ENCODE peak calls at places on chromosomes 4 and X, in seven cellular contexts. H, Y, T, M, B, E and A are unnamed samples.

GRCh38 chr4:139175647-139176298 is 1.2 kb downstream of the ELF2 start:
- DNase-seq in T (no peak), M (no peak), E (no peak), Y (no peak), B (no peak), H (no peak), A (no peak)

GRCh38 chr4:138789796-138790195 is 225.8 kb upstream of the NOCT start:
- DNase-seq in E (no peak), H (no peak), M (no peak), T (no peak), Y (no peak), B (no peak), A (no peak)

GRCh38 chrX:54825716-54826428 is 18.3 kb downstream of the MAGED2 start:
- DNase-seq in T (no peak), Y (no peak), H (no peak), M (peak; percentile 5), B (no peak), E (no peak), A (no peak)

GRCh38 chr4:95255396-95256107 is 293.2 kb downstream of the UNC5C start:
- DNase-seq in T (peak; percentile 18), H (no peak), Y (no peak), M (no peak), B (no peak), E (peak; percentile 33), A (no peak)

GRCh38 chr4:168415911-168416310 is 64.4 kb downstream of the DDX60L start:
- DNase-seq in H (no peak), Y (no peak), E (no peak), B (no peak), T (no peak), M (no peak), A (no peak)

GRCh38 chrX:140913802-140914501 is 88.4 kb upstream of the SPANXB1 start:
- DNase-seq in H (no peak), E (no peak), B (no peak), M (no peak), T (no peak), Y (no peak), A (no peak)

GRCh38 chrX:107744868-107745267 is 30.7 kb downstream of the TSC22D3 start:
- DNase-seq in B (no peak), M (no peak), T (no peak), E (no peak), Y (no peak), H (no peak), A (no peak)

GRCh38 chr4:104752337-104752736 is 257.6 kb upstream of the CXXC4 start:
- DNase-seq in Y (no peak), B (no peak), T (no peak), E (no peak), H (no peak), M (no peak), A (no peak)

GRCh38 chr4:22237846-22238513 is 277.9 kb downstream of the ADGRA3 start:
- DNase-seq in M (no peak), T (no peak), Y (no peak), B (peak; percentile 48), H (no peak), E (no peak), A (no peak)

GRCh38 chrX:110418220-110418856 is 59.7 kb downstream of the RTL9 start:
- DNase-seq in M (peak; percentile 49), Y (peak; percentile 38), B (no peak), H (peak; percentile 32), T (peak; percentile 6), E (peak; percentile 40), A (peak; percentile 43)

GRCh38 chrX:50081282-50081955 is 119.4 kb downstream of the AKAP4 start:
- DNase-seq in M (peak; percentile 37), H (peak; percentile 54), E (no peak), B (peak; percentile 51), T (no peak), Y (no peak), A (peak; percentile 15)

GRCh38 chr4:6688879-6689505 is 4.7 kb upstream of the S100P start:
- DNase-seq in T (peak; percentile 48), H (peak; percentile 76), B (no peak), Y (no peak), M (peak; percentile 82), E (peak; percentile 73), A (peak; percentile 49)

GRCh38 chrX:145910017-145910416 is 92.4 kb downstream of the SLITRK2 start:
- DNase-seq in E (no peak), M (no peak), B (no peak), T (no peak), Y (no peak), H (no peak), A (no peak)

DNA sequence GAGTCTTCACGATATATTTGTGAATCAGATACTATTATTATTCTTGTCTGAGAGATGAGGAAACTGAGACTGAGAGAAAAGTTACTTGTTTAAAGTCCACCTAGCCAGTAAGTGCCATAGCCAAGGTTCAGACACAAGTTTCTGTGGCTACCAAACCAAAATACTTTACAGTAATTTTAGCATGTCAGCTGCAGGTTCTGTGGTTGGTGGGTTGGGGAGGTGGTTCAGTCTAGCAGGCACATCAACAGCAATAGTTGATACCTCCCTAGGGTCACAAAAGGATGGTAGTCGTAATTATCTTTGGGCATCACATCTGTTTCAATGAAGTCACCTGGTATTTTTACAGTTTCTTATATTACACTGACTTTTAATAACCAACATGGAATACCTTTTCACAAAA is 35.6 kb upstream of the EDA2R start:
- DNase-seq in H (no peak), M (no peak), Y (no peak), B (no peak), T (no peak), E (no peak), A (no peak)
- H3K9me3 ChIP-seq in H (no peaks in the 10 kb centered on the region), M (no peaks in the 10 kb centered on the region), Y (no peaks in the 10 kb centered on the region), B (no peaks in the 10 kb centered on the region), T (no peaks in the 10 kb centered on the region), E (no peaks in the 10 kb centered on the region), A (no peaks in the 10 kb centered on the region)

DNA sequence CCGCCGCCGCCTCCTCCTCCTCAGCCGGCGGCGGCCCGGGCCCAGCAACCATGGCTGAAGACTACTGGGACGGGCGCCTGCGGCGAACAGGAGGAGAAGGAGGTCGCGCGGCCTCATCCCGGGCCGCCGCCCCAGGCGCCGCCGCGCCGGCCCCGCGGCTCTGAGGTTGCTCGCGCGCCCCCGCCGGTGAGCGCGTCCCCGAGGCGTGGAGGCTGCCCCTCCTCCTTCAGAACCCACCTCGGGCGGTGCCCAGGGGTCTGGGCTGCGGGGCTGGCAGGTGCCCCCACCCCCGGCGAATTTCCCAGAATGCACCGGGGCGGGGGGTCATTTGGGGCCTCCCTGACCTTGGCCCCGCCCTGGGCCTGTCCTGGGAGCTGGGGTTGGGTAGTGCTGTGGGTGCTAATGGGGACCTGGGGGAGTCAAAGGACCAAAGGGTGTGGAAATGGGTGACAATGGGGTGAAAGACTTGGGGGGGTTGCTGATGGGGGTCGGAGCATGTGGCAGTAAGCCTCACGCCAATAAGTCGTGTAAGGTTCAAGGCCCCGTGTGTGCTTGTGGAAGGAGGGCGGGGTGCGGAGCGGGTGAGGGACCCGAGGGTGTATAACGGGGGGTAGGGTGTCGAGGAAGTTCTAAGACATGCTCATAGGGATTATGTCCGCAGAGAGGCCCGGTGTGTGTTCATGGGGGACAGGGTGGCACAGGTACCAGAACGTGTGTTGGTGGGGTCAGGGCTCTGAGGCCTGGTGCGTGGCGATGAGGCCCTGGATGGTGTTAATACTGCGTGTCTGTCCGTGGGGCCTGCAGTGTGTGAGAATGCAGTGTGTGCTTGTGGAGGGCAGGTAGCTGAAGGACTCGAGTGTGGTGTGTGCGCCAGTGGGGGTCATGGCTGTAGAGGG is 687 bp downstream of the CDK16 start:
- DNase-seq in E (peak; percentile 72), T (no peak), B (peak; percentile 61), H (no peak), M (peak; percentile 29), Y (peak; percentile 49), A (peak; percentile 33)
- TF ChIP-seq POLR2A in E (no peak), T (no peak), B (peak; percentile 39), H (no peak), M (no peak), Y (no peak), A (no peak)

GRCh38 chr4:83852085-83852451 is 316.2 kb downstream of the GPAT3 start:
- DNase-seq in T (no peak), E (no peak), M (peak; percentile 54), B (no peak), Y (no peak), H (no peak), A (no peak)
- H3K9me3 ChIP-seq in T (no peaks in the 10 kb centered on the region), E (no peaks in the 10 kb centered on the region), M (no peaks in the 10 kb centered on the region), B (no peaks in the 10 kb centered on the region), Y (no peaks in the 10 kb centered on the region), H (no peaks in the 10 kb centered on the region), A (no peaks in the 10 kb centered on the region)

GRCh38 chrX:11267311-11267910 is 25.8 kb upstream of the AMELX start:
- DNase-seq in E (no peak), M (peak; percentile 12), T (no peak), B (no peak), H (no peak), Y (no peak), A (no peak)
- TF ChIP-seq POLR2A in E (no peak), M (no peak), T (no peak), B (no peak), H (no peak), Y (no peak), A (no peak)

DNA sequence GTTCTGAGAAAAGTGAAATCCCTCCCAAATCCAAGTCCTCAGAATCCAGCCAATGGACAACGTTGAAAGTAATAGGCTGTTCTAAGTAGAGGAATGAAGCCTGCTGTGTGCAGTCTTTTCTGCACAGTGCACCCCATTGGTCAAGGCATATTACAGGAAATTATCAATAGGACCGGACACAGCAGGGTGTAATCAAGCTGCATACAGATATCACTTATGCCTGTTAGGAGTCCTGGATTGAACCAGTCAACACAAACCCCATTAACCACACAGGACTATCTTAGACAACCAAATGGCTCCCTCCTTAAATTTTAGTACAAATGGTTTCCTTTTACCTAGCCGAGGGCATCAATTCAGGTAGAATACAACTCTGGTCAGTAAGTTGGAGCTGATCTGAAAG is 34.2 kb upstream of the MAGEA8 start:
- DNase-seq in B (no peak), M (no peak), Y (no peak), H (no peak), E (no peak), T (no peak), A (no peak)
- H3K9me3 ChIP-seq in B (no peaks in the 10 kb centered on the region), M (no peaks in the 10 kb centered on the region), Y (no peaks in the 10 kb centered on the region), H (peaks cover 5% of the 10 kb centered on the region), E (peaks cover 3% of the 10 kb centered on the region), T (no peaks in the 10 kb centered on the region), A (no peaks in the 10 kb centered on the region)

GRCh38 chrX:101274198-101274597 is 16.9 kb downstream of the TAF7L start:
- DNase-seq in T (no peak), B (no peak), H (no peak), Y (no peak), M (no peak), E (no peak), A (no peak)
- TF ChIP-seq POLR2A in T (no peak), B (no peak), H (no peak), Y (no peak), M (no peak), E (no peak), A (no peak)

GRCh38 chrX:68369559-68369958 is 63.7 kb downstream of the OPHN1 start:
- DNase-seq in B (no peak), E (no peak), Y (no peak), H (no peak), T (no peak), M (no peak), A (no peak)
- H3K9me3 ChIP-seq in B (no peaks in the 10 kb centered on the region), E (no peaks in the 10 kb centered on the region), Y (no peaks in the 10 kb centered on the region), H (peaks cover 14% of the 10 kb centered on the region), T (no peaks in the 10 kb centered on the region), M (peaks cover 2% of the 10 kb centered on the region), A (no peaks in the 10 kb centered on the region)